ENCODE peak calls at places on chromosome 15, in six cellular contexts. One of them, this sample, is unnamed.

GRCh38 chr15:63449711-63450110 is 54.7 kb upstream of the USP3 start:
- DNase-seq in anterior cingulate cortex: no peak
- DNase-seq in NCI-H1105 treated with DMSO at 0.1 percent for 48 hours: no peak
- DNase-seq in KBM-7: no peak
- DNase-seq in glutamatergic neuron: no peak
- DNase-seq in upper lobe of right lung: no peak
- DNase-seq in this sample: no peak

GRCh38 chr15:74200871-74201419 is 1.6 kb downstream of the STRA6 start:
- DNase-seq in anterior cingulate cortex: no peak
- DNase-seq in NCI-H1105 treated with DMSO at 0.1 percent for 48 hours: no peak
- DNase-seq in KBM-7: no peak
- DNase-seq in glutamatergic neuron: no peak
- DNase-seq in upper lobe of right lung: no peak
- DNase-seq in this sample: no peak

GRCh38 chr15:40575113-40575512 is 6.0 kb downstream of the RPUSD2 start:
- DNase-seq in anterior cingulate cortex: no peak
- DNase-seq in NCI-H1105 treated with DMSO at 0.1 percent for 48 hours: no peak
- DNase-seq in KBM-7: no peak
- DNase-seq in glutamatergic neuron: no peak
- DNase-seq in upper lobe of right lung: no peak
- DNase-seq in this sample: no peak

GRCh38 chr15:63473007-63473748 is 31.2 kb upstream of the USP3 start:
- DNase-seq in anterior cingulate cortex: no peak
- DNase-seq in NCI-H1105 treated with DMSO at 0.1 percent for 48 hours: no peak
- DNase-seq in KBM-7: no peak
- DNase-seq in glutamatergic neuron: no peak
- DNase-seq in upper lobe of right lung: no peak
- DNase-seq in this sample: peak

GRCh38 chr15:77650285-77650684 is 17.6 kb upstream of the LINGO1 start:
- DNase-seq in anterior cingulate cortex: no peak
- DNase-seq in NCI-H1105 treated with DMSO at 0.1 percent for 48 hours: no peak
- DNase-seq in KBM-7: peak
- DNase-seq in glutamatergic neuron: peak
- DNase-seq in upper lobe of right lung: no peak
- DNase-seq in this sample: no peak

GRCh38 chr15:77070180-77070499 is 769 bp downstream of the TSPAN3 start:
- DNase-seq in anterior cingulate cortex: no peak
- DNase-seq in NCI-H1105 treated with DMSO at 0.1 percent for 48 hours: no peak
- DNase-seq in KBM-7: no peak
- DNase-seq in glutamatergic neuron: no peak
- DNase-seq in upper lobe of right lung: no peak
- DNase-seq in this sample: peak

GRCh38 chr15:33934396-33934795 is 33.9 kb upstream of the CHRM5 start:
- DNase-seq in anterior cingulate cortex: no peak
- DNase-seq in NCI-H1105 treated with DMSO at 0.1 percent for 48 hours: no peak
- DNase-seq in KBM-7: no peak
- DNase-seq in glutamatergic neuron: no peak
- DNase-seq in upper lobe of right lung: no peak
- DNase-seq in this sample: no peak

GRCh38 chr15:74959643-74959939 is 3.0 kb upstream of the RPP25 start:
- DNase-seq in anterior cingulate cortex: no peak
- DNase-seq in NCI-H1105 treated with DMSO at 0.1 percent for 48 hours: no peak
- DNase-seq in KBM-7: no peak
- DNase-seq in glutamatergic neuron: no peak
- DNase-seq in upper lobe of right lung: no peak
- DNase-seq in this sample: no peak

GRCh38 chr15:48494646-48495045 is 150.9 kb downstream of the FBN1 start:
- DNase-seq in anterior cingulate cortex: no peak
- DNase-seq in NCI-H1105 treated with DMSO at 0.1 percent for 48 hours: no peak
- DNase-seq in KBM-7: no peak
- DNase-seq in glutamatergic neuron: no peak
- DNase-seq in upper lobe of right lung: no peak
- DNase-seq in this sample: no peak

GRCh38 chr15:81843226-81843625 is 202.6 kb downstream of the MEX3B start:
- DNase-seq in anterior cingulate cortex: no peak
- DNase-seq in NCI-H1105 treated with DMSO at 0.1 percent for 48 hours: no peak
- DNase-seq in KBM-7: peak
- DNase-seq in glutamatergic neuron: no peak
- DNase-seq in upper lobe of right lung: no peak
- DNase-seq in this sample: no peak

GRCh38 chr15:58010983-58011382 is 54.5 kb downstream of the ALDH1A2 start:
- DNase-seq in anterior cingulate cortex: no peak
- DNase-seq in NCI-H1105 treated with DMSO at 0.1 percent for 48 hours: peak
- DNase-seq in KBM-7: no peak
- DNase-seq in glutamatergic neuron: no peak
- DNase-seq in upper lobe of right lung: no peak
- DNase-seq in this sample: no peak

GRCh38 chr15:67043939-67044771 is 21.2 kb upstream of the SMAD3 start:
- DNase-seq in anterior cingulate cortex: no peak
- DNase-seq in NCI-H1105 treated with DMSO at 0.1 percent for 48 hours: no peak
- DNase-seq in KBM-7: no peak
- DNase-seq in glutamatergic neuron: no peak
- DNase-seq in upper lobe of right lung: no peak
- DNase-seq in this sample: no peak

GRCh38 chr15:22956257-22956979 is 23.8 kb downstream of the CYFIP1 start:
- DNase-seq in anterior cingulate cortex: no peak
- DNase-seq in NCI-H1105 treated with DMSO at 0.1 percent for 48 hours: no peak
- DNase-seq in KBM-7: no peak
- DNase-seq in glutamatergic neuron: peak
- DNase-seq in upper lobe of right lung: no peak
- DNase-seq in this sample: no peak